ENCODE peak calls at places on chromosomes 16 and 17, in nine cellular contexts. One of them, this sample, is unnamed.

GRCh38 chr16:73747328-73747727 is 549.3 kb upstream of the PSMD7 start:
- DNase-seq in SHP77: no peak
- DNase-seq in adrenal gland: no peak
- DNase-seq in DMS 273 treated with DMSO at 0.1 percent for 48 hours: no peak
- DNase-seq in GM03348: no peak
- DNase-seq in HT1080: no peak
- DNase-seq in H54: no peak
- DNase-seq in AG04449: no peak
- DNase-seq in GM06990: no peak
- DNase-seq in this sample: no peak

GRCh38 chr17:17021194-17021863 is 20.9 kb upstream of the MPRIP start:
- DNase-seq in AG04449: no peak
- DNase-seq in GM06990: no peak
- DNase-seq in SHP77: no peak
- DNase-seq in GM03348: peak; percentile 78
- DNase-seq in HT1080: no peak
- DNase-seq in H54: peak; percentile 89
- DNase-seq in DMS 273 treated with DMSO at 0.1 percent for 48 hours: no peak
- DNase-seq in adrenal gland: peak; percentile 39
- DNase-seq in this sample: peak; percentile 70

GRCh38 chr17:30237296-30238002 is 2.0 kb upstream of the SLC6A4 start:
- DNase-seq in DMS 273 treated with DMSO at 0.1 percent for 48 hours: no peak
- DNase-seq in H54: no peak
- DNase-seq in HT1080: no peak
- DNase-seq in GM06990: no peak
- DNase-seq in adrenal gland: no peak
- DNase-seq in SHP77: no peak
- DNase-seq in GM03348: no peak
- DNase-seq in AG04449: no peak
- DNase-seq in this sample: peak; percentile 32

GRCh38 chr16:82834156-82834758 is 207.5 kb downstream of the CDH13 start:
- DNase-seq in adrenal gland: no peak
- DNase-seq in GM06990: no peak
- DNase-seq in GM03348: no peak
- DNase-seq in H54: no peak
- DNase-seq in HT1080: no peak
- DNase-seq in DMS 273 treated with DMSO at 0.1 percent for 48 hours: no peak
- DNase-seq in AG04449: no peak
- DNase-seq in SHP77: no peak
- DNase-seq in this sample: no peak

GRCh38 chr16:27321013-27321960 is 7.5 kb downstream of the IL4R start:
- DNase-seq in H54: peak; percentile 38
- DNase-seq in GM06990: no peak
- DNase-seq in HT1080: peak; percentile 24
- DNase-seq in GM03348: no peak
- DNase-seq in DMS 273 treated with DMSO at 0.1 percent for 48 hours: no peak
- DNase-seq in adrenal gland: no peak
- DNase-seq in SHP77: no peak
- DNase-seq in AG04449: no peak
- DNase-seq in this sample: no peak

GRCh38 chr16:68275611-68276191 is 11.4 kb downstream of the SLC7A6 start:
- DNase-seq in H54: no peak
- DNase-seq in GM03348: no peak
- DNase-seq in SHP77: peak; percentile 4
- DNase-seq in HT1080: no peak
- DNase-seq in DMS 273 treated with DMSO at 0.1 percent for 48 hours: peak; percentile 69
- DNase-seq in AG04449: no peak
- DNase-seq in adrenal gland: no peak
- DNase-seq in GM06990: peak; percentile 55
- DNase-seq in this sample: no peak

GRCh38 chr17:40915199-40915661 is 22.2 kb downstream of the KRT23 start:
- DNase-seq in DMS 273 treated with DMSO at 0.1 percent for 48 hours: no peak
- DNase-seq in SHP77: no peak
- DNase-seq in adrenal gland: no peak
- DNase-seq in GM03348: peak; percentile 77
- DNase-seq in H54: peak; percentile 59
- DNase-seq in AG04449: peak; percentile 94
- DNase-seq in GM06990: peak; percentile 41
- DNase-seq in HT1080: peak; percentile 95
- DNase-seq in this sample: no peak

GRCh38 chr17:55237268-55237667 is 27.5 kb upstream of the HLF start:
- DNase-seq in H54: no peak
- DNase-seq in adrenal gland: no peak
- DNase-seq in GM06990: no peak
- DNase-seq in SHP77: no peak
- DNase-seq in AG04449: no peak
- DNase-seq in HT1080: no peak
- DNase-seq in GM03348: peak; percentile 17
- DNase-seq in DMS 273 treated with DMSO at 0.1 percent for 48 hours: no peak
- DNase-seq in this sample: no peak

GRCh38 chr17:40553694-40554534 is 11.4 kb downstream of the CCR7 start:
- DNase-seq in AG04449: no peak
- DNase-seq in adrenal gland: peak; percentile 43
- DNase-seq in SHP77: peak; percentile 45
- DNase-seq in H54: no peak
- DNase-seq in DMS 273 treated with DMSO at 0.1 percent for 48 hours: no peak
- DNase-seq in HT1080: no peak
- DNase-seq in GM06990: no peak
- DNase-seq in GM03348: peak; percentile 73
- DNase-seq in this sample: no peak

GRCh38 chr17:7133424-7133823 is 18.8 kb upstream of the ASGR2 start:
- DNase-seq in HT1080: no peak
- DNase-seq in GM06990: peak; percentile 72
- DNase-seq in GM03348: peak; percentile 32
- DNase-seq in SHP77: peak; percentile 69
- DNase-seq in DMS 273 treated with DMSO at 0.1 percent for 48 hours: no peak
- DNase-seq in H54: no peak
- DNase-seq in AG04449: no peak
- DNase-seq in adrenal gland: peak; percentile 37
- DNase-seq in this sample: peak; percentile 78

GRCh38 chr16:47627056-47627455 is 165.9 kb downstream of the PHKB start:
- DNase-seq in GM06990: no peak
- DNase-seq in adrenal gland: no peak
- DNase-seq in AG04449: no peak
- DNase-seq in GM03348: no peak
- DNase-seq in DMS 273 treated with DMSO at 0.1 percent for 48 hours: no peak
- DNase-seq in H54: no peak
- DNase-seq in SHP77: no peak
- DNase-seq in HT1080: no peak
- DNase-seq in this sample: no peak

GRCh38 chr17:80449194-80449929 is 27.0 kb downstream of the NPTX1 start:
- DNase-seq in H54: no peak
- DNase-seq in GM03348: no peak
- DNase-seq in adrenal gland: no peak
- DNase-seq in AG04449: no peak
- DNase-seq in HT1080: no peak
- DNase-seq in DMS 273 treated with DMSO at 0.1 percent for 48 hours: no peak
- DNase-seq in SHP77: peak; percentile 77
- DNase-seq in GM06990: no peak
- DNase-seq in this sample: no peak

GRCh38 chr16:84503751-84504395 is 586 bp downstream of the MEAK7 start:
- DNase-seq in AG04449: no peak
- DNase-seq in adrenal gland: no peak
- DNase-seq in DMS 273 treated with DMSO at 0.1 percent for 48 hours: no peak
- DNase-seq in HT1080: peak; percentile 47
- DNase-seq in GM06990: no peak
- DNase-seq in GM03348: peak; percentile 68
- DNase-seq in H54: no peak
- DNase-seq in SHP77: no peak
- DNase-seq in this sample: no peak

GRCh38 chr17:15485045-15485444 is 17.6 kb upstream of the CDRT4 start:
- DNase-seq in HT1080: no peak
- DNase-seq in DMS 273 treated with DMSO at 0.1 percent for 48 hours: no peak
- DNase-seq in SHP77: no peak
- DNase-seq in adrenal gland: no peak
- DNase-seq in AG04449: no peak
- DNase-seq in H54: no peak
- DNase-seq in GM06990: no peak
- DNase-seq in GM03348: no peak
- DNase-seq in this sample: peak; percentile 37

GRCh38 chr16:14302399-14303181 is 231.5 kb downstream of the MRTFB start:
- DNase-seq in GM06990: peak; percentile 64
- DNase-seq in SHP77: no peak
- DNase-seq in AG04449: no peak
- DNase-seq in adrenal gland: peak; percentile 47
- DNase-seq in H54: peak; percentile 51
- DNase-seq in DMS 273 treated with DMSO at 0.1 percent for 48 hours: no peak
- DNase-seq in GM03348: peak; percentile 64
- DNase-seq in HT1080: no peak
- DNase-seq in this sample: peak; percentile 13

GRCh38 chr16:65524997-65525396 is 403.1 kb upstream of the CDH11 start:
- DNase-seq in GM03348: no peak
- DNase-seq in SHP77: no peak
- DNase-seq in AG04449: peak; percentile 90
- DNase-seq in GM06990: no peak
- DNase-seq in H54: no peak
- DNase-seq in adrenal gland: peak; percentile 9
- DNase-seq in DMS 273 treated with DMSO at 0.1 percent for 48 hours: no peak
- DNase-seq in HT1080: peak; percentile 32
- DNase-seq in this sample: no peak

GRCh38 chr16:76199681-76200210 is 77.5 kb upstream of the CNTNAP4 start:
- DNase-seq in GM03348: no peak
- DNase-seq in SHP77: no peak
- DNase-seq in H54: no peak
- DNase-seq in AG04449: no peak
- DNase-seq in adrenal gland: no peak
- DNase-seq in HT1080: no peak
- DNase-seq in GM06990: no peak
- DNase-seq in DMS 273 treated with DMSO at 0.1 percent for 48 hours: no peak
- DNase-seq in this sample: no peak

GRCh38 chr16:54511181-54511731 is 224.7 kb upstream of the IRX3 start:
- DNase-seq in HT1080: no peak
- DNase-seq in adrenal gland: no peak
- DNase-seq in DMS 273 treated with DMSO at 0.1 percent for 48 hours: no peak
- DNase-seq in GM06990: no peak
- DNase-seq in SHP77: no peak
- DNase-seq in H54: no peak
- DNase-seq in GM03348: peak; percentile 74
- DNase-seq in AG04449: peak; percentile 70
- DNase-seq in this sample: no peak

GRCh38 chr17:78822552-78822951 is 18.1 kb downstream of the USP36 start:
- DNase-seq in H54: no peak
- DNase-seq in GM06990: no peak
- DNase-seq in GM03348: peak; percentile 62
- DNase-seq in adrenal gland: no peak
- DNase-seq in HT1080: no peak
- DNase-seq in AG04449: peak; percentile 94
- DNase-seq in DMS 273 treated with DMSO at 0.1 percent for 48 hours: no peak
- DNase-seq in SHP77: no peak
- DNase-seq in this sample: no peak

GRCh38 chr16:24685539-24686432 is 43.7 kb upstream of the TNRC6A start:
- DNase-seq in AG04449: no peak
- DNase-seq in DMS 273 treated with DMSO at 0.1 percent for 48 hours: no peak
- DNase-seq in GM06990: no peak
- DNase-seq in adrenal gland: peak; percentile 56
- DNase-seq in H54: peak; percentile 34
- DNase-seq in SHP77: peak; percentile 28
- DNase-seq in HT1080: peak; percentile 75
- DNase-seq in GM03348: peak; percentile 65
- DNase-seq in this sample: peak; percentile 88

GRCh38 chr16:86222965-86223551 is 287.3 kb upstream of the FOXF1 start:
- DNase-seq in HT1080: no peak
- DNase-seq in adrenal gland: no peak
- DNase-seq in AG04449: peak; percentile 74
- DNase-seq in DMS 273 treated with DMSO at 0.1 percent for 48 hours: no peak
- DNase-seq in GM03348: peak; percentile 85
- DNase-seq in H54: no peak
- DNase-seq in GM06990: no peak
- DNase-seq in SHP77: no peak
- DNase-seq in this sample: no peak

GRCh38 chr16:50305441-50306061 is 39.2 kb downstream of the ADCY7 start:
- DNase-seq in adrenal gland: no peak
- DNase-seq in SHP77: no peak
- DNase-seq in DMS 273 treated with DMSO at 0.1 percent for 48 hours: no peak
- DNase-seq in GM03348: no peak
- DNase-seq in H54: no peak
- DNase-seq in GM06990: no peak
- DNase-seq in AG04449: no peak
- DNase-seq in HT1080: no peak
- DNase-seq in this sample: no peak

GRCh38 chr17:13157656-13158055 is 139.8 kb upstream of the ELAC2 start:
- DNase-seq in GM06990: no peak
- DNase-seq in DMS 273 treated with DMSO at 0.1 percent for 48 hours: no peak
- DNase-seq in HT1080: no peak
- DNase-seq in AG04449: no peak
- DNase-seq in GM03348: no peak
- DNase-seq in SHP77: no peak
- DNase-seq in H54: no peak
- DNase-seq in adrenal gland: no peak
- DNase-seq in this sample: no peak